ENCODE peak calls at places on chromosome 17, in ten cellular contexts. D, B, T, O, R, V, J, C, U and F are unnamed samples.

GRCh38 chr17:79322216-79323123 is 247.8 kb downstream of the ENGASE start:
- DNase-seq in D (no peak), B (no peak), T (no peak), O (no peak), R (no peak), V (no peak), J (no peak), C (peak; percentile 20), U (no peak), F (no peak)

GRCh38 chr17:77049440-77049839 is 91.3 kb upstream of the SEC14L1 start:
- DNase-seq in D (no peak), B (no peak), T (no peak), O (no peak), R (peak; percentile 24), V (peak; percentile 56), J (no peak), C (peak; percentile 27), U (no peak), F (no peak)

GRCh38 chr17:61635913-61636432 is 45.0 kb upstream of the NACA2 start:
- DNase-seq in D (peak; percentile 38), B (no peak), T (peak; percentile 49), O (peak; percentile 55), R (peak; percentile 66), V (peak; percentile 71), J (peak; percentile 51), C (no peak), U (peak; percentile 67), F (peak; percentile 33)

GRCh38 chr17:38914741-38915638 is 10.4 kb upstream of the LASP1NB start:
- DNase-seq in D (no peak), B (peak; percentile 51), T (no peak), O (no peak), R (no peak), V (no peak), J (no peak), C (peak; percentile 38), U (no peak), F (no peak)

GRCh38 chr17:40542562-40543411 is 22.5 kb downstream of the CCR7 start:
- DNase-seq in D (no peak), B (peak; percentile 89), T (peak; percentile 79), O (no peak), R (peak; percentile 26), V (no peak), J (peak; percentile 99), C (peak; percentile 87), U (no peak), F (peak; percentile 31)

GRCh38 chr17:81727324-81728031 is 15.4 kb downstream of the SLC25A10 start:
- DNase-seq in D (no peak), B (no peak), T (peak; percentile 63), O (no peak), R (no peak), V (peak; percentile 92), J (no peak), C (no peak), U (no peak), F (no peak)

GRCh38 chr17:78342438-78343098 is 17.3 kb downstream of the SOCS3 start:
- DNase-seq in D (no peak), B (no peak), T (peak; percentile 51), O (no peak), R (peak; percentile 37), V (no peak), J (peak; percentile 77), C (peak; percentile 91), U (peak; percentile 94), F (peak; percentile 65)

GRCh38 chr17:77349976-77350830 is 209.4 kb downstream of the SEC14L1 start:
- DNase-seq in D (no peak), B (peak; percentile 43), T (no peak), O (no peak), R (no peak), V (no peak), J (peak; percentile 54), C (no peak), U (no peak), F (no peak)

GRCh38 chr17:57608369-57609124 is 136.6 kb downstream of the CCDC182 start:
- DNase-seq in D (no peak), B (no peak), T (no peak), O (peak; percentile 47), R (no peak), V (no peak), J (no peak), C (peak; percentile 17), U (no peak), F (no peak)

GRCh38 chr17:48296453-48296852 is 133.6 kb downstream of the SKAP1 start:
- DNase-seq in D (no peak), B (no peak), T (no peak), O (no peak), R (no peak), V (no peak), J (no peak), C (no peak), U (no peak), F (no peak)

GRCh38 chr17:56717471-56717870 is 116.2 kb downstream of the C17orf67 start:
- DNase-seq in D (no peak), B (no peak), T (no peak), O (no peak), R (no peak), V (no peak), J (no peak), C (no peak), U (no peak), F (no peak)

GRCh38 chr17:83148317-83149044 is 69.1 kb downstream of the METRNL start:
- DNase-seq in D (no peak), B (peak; percentile 49), T (no peak), O (no peak), R (no peak), V (no peak), J (no peak), C (no peak), U (no peak), F (no peak)

GRCh38 chr17:45791935-45792334 is 7.8 kb downstream of the CRHR1 start:
- DNase-seq in D (no peak), B (no peak), T (peak; percentile 29), O (no peak), R (peak; percentile 69), V (peak; percentile 67), J (no peak), C (no peak), U (no peak), F (no peak)

GRCh38 chr17:76408037-76408849 is 23.8 kb downstream of the SPHK1 start:
- DNase-seq in D (peak; percentile 75), B (no peak), T (peak; percentile 81), O (peak; percentile 68), R (peak; percentile 87), V (peak; percentile 63), J (no peak), C (no peak), U (peak; percentile 70), F (peak; percentile 19)

GRCh38 chr17:42843358-42843934 is 934 bp upstream of the AOC2 start:
- DNase-seq in D (peak; percentile 37), B (no peak), T (peak; percentile 64), O (peak; percentile 72), R (peak; percentile 36), V (peak; percentile 72), J (peak; percentile 69), C (no peak), U (peak; percentile 76), F (peak; percentile 59)

GRCh38 chr17:43778337-43779144 is at the start of gene DUSP3:
- DNase-seq in D (peak; percentile 95), B (peak; percentile 98), T (peak; percentile 98), O (peak; percentile 94), R (peak; percentile 81), V (peak; percentile 90), J (peak; percentile 81), C (peak; percentile 98), U (peak; percentile 94), F (peak; percentile 81)

GRCh38 chr17:7074931-7075330 is 5.1 kb downstream of the CLEC10A start:
- DNase-seq in D (no peak), B (no peak), T (no peak), O (no peak), R (no peak), V (no peak), J (no peak), C (no peak), U (no peak), F (no peak)

GRCh38 chr17:71430281-71430680 is 690.5 kb upstream of the SOX9 start:
- DNase-seq in D (no peak), B (no peak), T (no peak), O (no peak), R (no peak), V (no peak), J (no peak), C (no peak), U (no peak), F (no peak)

GRCh38 chr17:2940352-2940751 is 123.1 kb downstream of the OR1D5 start:
- DNase-seq in D (no peak), B (no peak), T (no peak), O (peak; percentile 62), R (no peak), V (no peak), J (no peak), C (peak; percentile 64), U (no peak), F (no peak)

GRCh38 chr17:56125830-56126819 is 27.1 kb upstream of the ANKFN1 start:
- DNase-seq in D (peak; percentile 24), B (no peak), T (peak; percentile 41), O (peak; percentile 68), R (peak; percentile 5), V (no peak), J (peak; percentile 80), C (no peak), U (peak; percentile 47), F (no peak)

GRCh38 chr17:77914440-77915254 is 43.9 kb upstream of the TNRC6C start:
- DNase-seq in D (no peak), B (peak; percentile 52), T (peak; percentile 28), O (peak; percentile 13), R (peak; percentile 72), V (peak; percentile 20), J (peak; percentile 13), C (no peak), U (no peak), F (no peak)

GRCh38 chr17:48577946-48578615 is at the start of gene HOXB4:
- DNase-seq in D (peak; percentile 54), B (peak; percentile 90), T (peak; percentile 65), O (peak; percentile 74), R (peak; percentile 69), V (peak; percentile 92), J (no peak), C (peak; percentile 90), U (peak; percentile 86), F (peak; percentile 49)

GRCh38 chr17:77462101-77462500 is 321.3 kb downstream of the SEC14L1 start:
- DNase-seq in D (no peak), B (no peak), T (no peak), O (no peak), R (no peak), V (no peak), J (no peak), C (no peak), U (no peak), F (no peak)